ENCODE peak calls at places on chromosomes 5 and 9, in six cellular contexts. One of them, this sample, is unnamed.

GRCh38 chr9:132239999-132240859 is 78.4 kb downstream of the NTNG2 start:
- DNase-seq in GOT3: no peak
- DNase-seq in endothelial cell: no peak
- DNase-seq in glomerular endothelial cell: no peak
- DNase-seq in HEK293T: no peak
- DNase-seq in GM03348: no peak
- DNase-seq in this sample: peak

GRCh38 chr5:155522540-155522939 is 509.0 kb downstream of the KIF4B start:
- DNase-seq in GOT3: no peak
- DNase-seq in endothelial cell: no peak
- DNase-seq in glomerular endothelial cell: no peak
- DNase-seq in HEK293T: no peak
- DNase-seq in GM03348: no peak
- DNase-seq in this sample: no peak

GRCh38 chr9:76868897-76869296 is 37.0 kb downstream of the PRUNE2 start:
- DNase-seq in GOT3: no peak
- DNase-seq in endothelial cell: no peak
- DNase-seq in glomerular endothelial cell: no peak
- DNase-seq in HEK293T: no peak
- DNase-seq in GM03348: no peak
- DNase-seq in this sample: no peak

GRCh38 chr5:57735754-57736153 is 253.1 kb upstream of the ACTBL2 start:
- DNase-seq in GOT3: no peak
- DNase-seq in endothelial cell: no peak
- DNase-seq in glomerular endothelial cell: peak
- DNase-seq in HEK293T: no peak
- DNase-seq in GM03348: peak
- DNase-seq in this sample: no peak

GRCh38 chr5:89723907-89724306 is 685.6 kb downstream of the CETN3 start:
- DNase-seq in GOT3: no peak
- DNase-seq in endothelial cell: no peak
- DNase-seq in glomerular endothelial cell: no peak
- DNase-seq in HEK293T: no peak
- DNase-seq in GM03348: no peak
- DNase-seq in this sample: no peak

GRCh38 chr9:133989554-133990365 is 2.4 kb downstream of the VAV2 start:
- DNase-seq in GOT3: no peak
- DNase-seq in endothelial cell: no peak
- DNase-seq in glomerular endothelial cell: no peak
- DNase-seq in HEK293T: no peak
- DNase-seq in GM03348: no peak
- DNase-seq in this sample: peak

GRCh38 chr9:132698989-132699388 is 28.7 kb downstream of the GTF3C4 start:
- DNase-seq in GOT3: no peak
- DNase-seq in endothelial cell: no peak
- DNase-seq in glomerular endothelial cell: peak
- DNase-seq in HEK293T: no peak
- DNase-seq in GM03348: no peak
- DNase-seq in this sample: no peak

GRCh38 chr5:150137997-150138396 is 17.6 kb downstream of the PDGFRB start:
- DNase-seq in GOT3: no peak
- DNase-seq in endothelial cell: no peak
- DNase-seq in glomerular endothelial cell: no peak
- DNase-seq in HEK293T: no peak
- DNase-seq in GM03348: peak
- DNase-seq in this sample: no peak

GRCh38 chr9:20208951-20209350 is 413.3 kb downstream of the MLLT3 start:
- DNase-seq in GOT3: no peak
- DNase-seq in endothelial cell: no peak
- DNase-seq in glomerular endothelial cell: no peak
- DNase-seq in HEK293T: no peak
- DNase-seq in GM03348: no peak
- DNase-seq in this sample: no peak

GRCh38 chr5:131462479-131462878 is 172.6 kb downstream of the RAPGEF6 start:
- DNase-seq in GOT3: no peak
- DNase-seq in endothelial cell: no peak
- DNase-seq in glomerular endothelial cell: peak
- DNase-seq in HEK293T: no peak
- DNase-seq in GM03348: no peak
- DNase-seq in this sample: no peak

GRCh38 chr9:126052791-126053190 is 273.8 kb upstream of the MVB12B start:
- DNase-seq in GOT3: no peak
- DNase-seq in endothelial cell: no peak
- DNase-seq in glomerular endothelial cell: no peak
- DNase-seq in HEK293T: no peak
- DNase-seq in GM03348: no peak
- DNase-seq in this sample: peak

GRCh38 chr5:172785429-172786088 is 14.6 kb upstream of the DUSP1 start:
- DNase-seq in GOT3: no peak
- DNase-seq in endothelial cell: no peak
- DNase-seq in glomerular endothelial cell: no peak
- DNase-seq in HEK293T: no peak
- DNase-seq in GM03348: no peak
- DNase-seq in this sample: peak

GRCh38 chr5:80753712-80754111 is 98.9 kb upstream of the DHFR start:
- DNase-seq in GOT3: no peak
- DNase-seq in endothelial cell: no peak
- DNase-seq in glomerular endothelial cell: no peak
- DNase-seq in HEK293T: no peak
- DNase-seq in GM03348: no peak
- DNase-seq in this sample: no peak

This sample was measured in upper lobe of right lung.